ENCODE peak calls at places on chromosomes 7 and 10, in eight cellular contexts. O is left lung; C is activated CD8-positive, alpha-beta memory T cell treated with anti-CD3 and anti-CD28 coated beads, Interleukin-2, amount 50 U/mL, for 48 hours; N is PC-3; I is caudate nucleus; S is bronchial epithelial cell; B is WERI-Rb-1; X is iPS-NIHi11. E is an unnamed sample.

GRCh38 chr7:6648066-6648814 is 11.1 kb downstream of the ZNF316 start:
- DNase-seq in O (no peak), C (no peak), N (no peak), I (no peak), S (no peak), B (no peak), X (no peak), E (no peak)

GRCh38 chr10:77919713-77920108 is 6.8 kb downstream of the DLG5 start:
- DNase-seq in O (no peak), C (no peak), N (peak; percentile 99), I (no peak), S (peak; percentile 81), B (no peak), X (no peak), E (peak; percentile 78)

GRCh38 chr7:101953248-101953819 is 135.9 kb downstream of the CUX1 start:
- DNase-seq in O (peak; percentile 51), C (no peak), N (peak; percentile 61), I (no peak), S (peak; percentile 43), B (no peak), X (no peak), E (no peak)

GRCh38 chr10:49758249-49758930 is 3.7 kb downstream of the OGDHL start:
- DNase-seq in O (no peak), C (no peak), N (no peak), I (no peak), S (no peak), B (no peak), X (no peak), E (no peak)

GRCh38 chr10:35421553-35422178 is 85.4 kb downstream of the CCNY start:
- DNase-seq in O (no peak), C (no peak), N (peak; percentile 99), I (no peak), S (peak; percentile 86), B (no peak), X (no peak), E (peak; percentile 82)

GRCh38 chr10:101223274-101224059 is 5.8 kb downstream of the LBX1 start:
- DNase-seq in O (no peak), C (peak; percentile 63), N (no peak), I (no peak), S (no peak), B (no peak), X (no peak), E (no peak)

GRCh38 chr7:137953692-137954470 is 48.0 kb downstream of the CREB3L2 start:
- DNase-seq in O (no peak), C (no peak), N (peak; percentile 75), I (no peak), S (peak; percentile 76), B (peak; percentile 31), X (no peak), E (peak; percentile 51)

GRCh38 chr10:4057725-4058513 is 272.9 kb upstream of the KLF6 start:
- DNase-seq in O (no peak), C (no peak), N (no peak), I (no peak), S (no peak), B (no peak), X (no peak), E (no peak)

GRCh38 chr7:74306737-74307469 is 17.7 kb downstream of the CLIP2 start:
- DNase-seq in O (peak; percentile 61), C (no peak), N (peak; percentile 82), I (peak; percentile 73), S (peak; percentile 35), B (no peak), X (no peak), E (peak; percentile 75)

GRCh38 chr10:122974034-122974433 is 6.2 kb upstream of the PSTK start:
- DNase-seq in O (no peak), C (no peak), N (no peak), I (no peak), S (no peak), B (no peak), X (no peak), E (no peak)

GRCh38 chr7:4009720-4010119 is 672.4 kb upstream of the FOXK1 start:
- DNase-seq in O (no peak), C (no peak), N (no peak), I (no peak), S (no peak), B (no peak), X (no peak), E (no peak)

GRCh38 chr7:18119985-18120384 is 92.3 kb upstream of the PRPS1L1 start:
- DNase-seq in O (no peak), C (no peak), N (peak; percentile 38), I (no peak), S (no peak), B (peak; percentile 14), X (no peak), E (no peak)

GRCh38 chr7:24255139-24255538 is 28.9 kb upstream of the NPY start:
- DNase-seq in O (no peak), C (no peak), N (no peak), I (no peak), S (no peak), B (no peak), X (no peak), E (no peak)

GRCh38 chr7:96989241-96989858 is 16.0 kb upstream of the DLX6 start:
- DNase-seq in O (no peak), C (no peak), N (no peak), I (no peak), S (no peak), B (no peak), X (no peak), E (no peak)

GRCh38 chr7:139915301-139915863 is 86.3 kb downstream of the TBXAS1 start:
- DNase-seq in O (no peak), C (no peak), N (peak; percentile 71), I (no peak), S (peak; percentile 62), B (no peak), X (no peak), E (no peak)

GRCh38 chr10:117411440-117412428 is 36.5 kb upstream of the PDZD8 start:
- DNase-seq in O (no peak), C (no peak), N (no peak), I (no peak), S (no peak), B (no peak), X (no peak), E (no peak)

GRCh38 chr10:50379652-50380051 is 128.3 kb upstream of the ASAH2 start:
- DNase-seq in O (no peak), C (no peak), N (no peak), I (no peak), S (no peak), B (no peak), X (no peak), E (no peak)

GRCh38 chr7:32285698-32286097 is 204.5 kb downstream of the LSM5 start:
- DNase-seq in O (no peak), C (no peak), N (no peak), I (no peak), S (no peak), B (no peak), X (no peak), E (no peak)

GRCh38 chr7:26199301-26200112 is 1.0 kb downstream of the HNRNPA2B1 start:
- DNase-seq in O (peak; percentile 64), C (peak; percentile 81), N (no peak), I (peak; percentile 66), S (peak; percentile 44), B (peak; percentile 62), X (no peak), E (no peak)

GRCh38 chr10:89278034-89278535 is 23.8 kb upstream of the IFIT2 start:
- DNase-seq in O (no peak), C (no peak), N (peak; percentile 98), I (no peak), S (peak; percentile 99), B (peak; percentile 70), X (no peak), E (peak; percentile 98)

GRCh38 chr10:69965919-69966662 is 86.6 kb upstream of the MACROH2A2 start:
- DNase-seq in O (no peak), C (peak; percentile 33), N (peak; percentile 53), I (no peak), S (peak; percentile 10), B (no peak), X (no peak), E (no peak)